ENCODE peak calls at places on chromosomes 2 and 18, in six cellular contexts. One of them, this sample, is unnamed.

GRCh38 chr2:171551836-171552235 is 29.6 kb downstream of the CYBRD1 start:
- DNase-seq in heart right ventricle: no peak
- DNase-seq in PC-9: no peak
- DNase-seq in ovary: no peak
- DNase-seq in AG04449: no peak
- DNase-seq in BJ: no peak
- DNase-seq in this sample: no peak

GRCh38 chr2:172285010-172285621 is 142.3 kb upstream of the ITGA6 start:
- DNase-seq in heart right ventricle: peak; percentile 16
- DNase-seq in PC-9: peak; percentile 48
- DNase-seq in ovary: no peak
- DNase-seq in AG04449: peak; percentile 59
- DNase-seq in BJ: peak; percentile 53
- DNase-seq in this sample: no peak

GRCh38 chr2:241953324-241953851 is 83.9 kb downstream of the RTP5 start:
- DNase-seq in heart right ventricle: no peak
- DNase-seq in PC-9: no peak
- DNase-seq in ovary: no peak
- DNase-seq in AG04449: no peak
- DNase-seq in BJ: no peak
- DNase-seq in this sample: no peak

GRCh38 chr2:101114815-101115214 is 36.4 kb downstream of the TBC1D8 start:
- DNase-seq in heart right ventricle: no peak
- DNase-seq in PC-9: no peak
- DNase-seq in ovary: no peak
- DNase-seq in AG04449: no peak
- DNase-seq in BJ: no peak
- DNase-seq in this sample: no peak

GRCh38 chr2:23533014-23533730 is 148.2 kb downstream of the KLHL29 start:
- DNase-seq in heart right ventricle: no peak
- DNase-seq in PC-9: no peak
- DNase-seq in ovary: peak; percentile 31
- DNase-seq in AG04449: no peak
- DNase-seq in BJ: no peak
- DNase-seq in this sample: no peak

GRCh38 chr2:15941970-15942710 is 1.8 kb downstream of the MYCN start:
- DNase-seq in heart right ventricle: peak; percentile 36
- DNase-seq in PC-9: no peak
- DNase-seq in ovary: peak; percentile 30
- DNase-seq in AG04449: no peak
- DNase-seq in BJ: no peak
- DNase-seq in this sample: no peak

GRCh38 chr18:45245036-45245638 is 370.1 kb upstream of the SLC14A2 start:
- DNase-seq in heart right ventricle: no peak
- DNase-seq in PC-9: no peak
- DNase-seq in ovary: no peak
- DNase-seq in AG04449: no peak
- DNase-seq in BJ: no peak
- DNase-seq in this sample: no peak

GRCh38 chr2:137910641-137911040 is 53.6 kb upstream of the HNMT start:
- DNase-seq in heart right ventricle: no peak
- DNase-seq in PC-9: no peak
- DNase-seq in ovary: no peak
- DNase-seq in AG04449: no peak
- DNase-seq in BJ: no peak
- DNase-seq in this sample: no peak

GRCh38 chr2:48584551-48584950 is 33.1 kb upstream of the GTF2A1L start:
- DNase-seq in heart right ventricle: no peak
- DNase-seq in PC-9: no peak
- DNase-seq in ovary: no peak
- DNase-seq in AG04449: no peak
- DNase-seq in BJ: no peak
- DNase-seq in this sample: no peak

GRCh38 chr2:26710174-26710573 is 17.7 kb downstream of the KCNK3 start:
- DNase-seq in heart right ventricle: no peak
- DNase-seq in PC-9: no peak
- DNase-seq in ovary: no peak
- DNase-seq in AG04449: no peak
- DNase-seq in BJ: no peak
- DNase-seq in this sample: no peak

GRCh38 chr2:45675130-45675812 is 23.8 kb downstream of the PRKCE start:
- DNase-seq in heart right ventricle: peak; percentile 32
- DNase-seq in PC-9: peak; percentile 72
- DNase-seq in ovary: no peak
- DNase-seq in AG04449: no peak
- DNase-seq in BJ: no peak
- DNase-seq in this sample: no peak

GRCh38 chr18:24011095-24011917 is 3.2 kb upstream of the TTC39C start:
- DNase-seq in heart right ventricle: no peak
- DNase-seq in PC-9: no peak
- DNase-seq in ovary: no peak
- DNase-seq in AG04449: no peak
- DNase-seq in BJ: no peak
- DNase-seq in this sample: no peak

GRCh38 chr2:55118643-55119065 is 68.4 kb upstream of the RTN4 start:
- DNase-seq in heart right ventricle: no peak
- DNase-seq in PC-9: no peak
- DNase-seq in ovary: no peak
- DNase-seq in AG04449: no peak
- DNase-seq in BJ: no peak
- DNase-seq in this sample: no peak

GRCh38 chr2:47984041-47984440 is 77.7 kb upstream of the FBXO11 start:
- DNase-seq in heart right ventricle: no peak
- DNase-seq in PC-9: no peak
- DNase-seq in ovary: no peak
- DNase-seq in AG04449: no peak
- DNase-seq in BJ: no peak
- DNase-seq in this sample: peak; percentile 40

GRCh38 chr18:30409120-30409519 is 633.4 kb downstream of the DSC3 start:
- DNase-seq in heart right ventricle: no peak
- DNase-seq in PC-9: no peak
- DNase-seq in ovary: no peak
- DNase-seq in AG04449: no peak
- DNase-seq in BJ: no peak
- DNase-seq in this sample: no peak

GRCh38 chr2:159706385-159706980 is 5.8 kb upstream of the MARCHF7 start:
- DNase-seq in heart right ventricle: no peak
- DNase-seq in PC-9: no peak
- DNase-seq in ovary: no peak
- DNase-seq in AG04449: no peak
- DNase-seq in BJ: no peak
- DNase-seq in this sample: no peak

GRCh38 chr18:6857305-6857704 is 127.8 kb downstream of the ARHGAP28 start:
- DNase-seq in heart right ventricle: no peak
- DNase-seq in PC-9: no peak
- DNase-seq in ovary: no peak
- DNase-seq in AG04449: no peak
- DNase-seq in BJ: no peak
- DNase-seq in this sample: no peak

GRCh38 chr2:10188211-10188610 is 65.7 kb downstream of the RRM2 start:
- DNase-seq in heart right ventricle: no peak
- DNase-seq in PC-9: no peak
- DNase-seq in ovary: no peak
- DNase-seq in AG04449: no peak
- DNase-seq in BJ: no peak
- DNase-seq in this sample: no peak

GRCh38 chr2:147467441-147467840 is 377.4 kb upstream of the ACVR2A start:
- DNase-seq in heart right ventricle: no peak
- DNase-seq in PC-9: no peak
- DNase-seq in ovary: no peak
- DNase-seq in AG04449: no peak
- DNase-seq in BJ: no peak
- DNase-seq in this sample: no peak

GRCh38 chr2:101150306-101151140 is 659 bp downstream of the TBC1D8 start:
- DNase-seq in heart right ventricle: peak; percentile 42
- DNase-seq in PC-9: peak; percentile 43
- DNase-seq in ovary: peak; percentile 29
- DNase-seq in AG04449: no peak
- DNase-seq in BJ: no peak
- DNase-seq in this sample: no peak

GRCh38 chr2:12719400-12720104 is 2.8 kb downstream of the TRIB2 start:
- DNase-seq in heart right ventricle: no peak
- DNase-seq in PC-9: no peak
- DNase-seq in ovary: no peak
- DNase-seq in AG04449: no peak
- DNase-seq in BJ: no peak
- DNase-seq in this sample: no peak

GRCh38 chr2:198098918-198099317 is 294.5 kb downstream of the PLCL1 start:
- DNase-seq in heart right ventricle: no peak
- DNase-seq in PC-9: no peak
- DNase-seq in ovary: no peak
- DNase-seq in AG04449: no peak
- DNase-seq in BJ: no peak
- DNase-seq in this sample: no peak

GRCh38 chr2:42977236-42978174 is 185.1 kb upstream of the HAAO start:
- DNase-seq in heart right ventricle: no peak
- DNase-seq in PC-9: no peak
- DNase-seq in ovary: no peak
- DNase-seq in AG04449: no peak
- DNase-seq in BJ: no peak
- DNase-seq in this sample: no peak

GRCh38 chr2:10360460-10361219 is 57.9 kb downstream of the HPCAL1 start:
- DNase-seq in heart right ventricle: no peak
- DNase-seq in PC-9: peak; percentile 31
- DNase-seq in ovary: no peak
- DNase-seq in AG04449: no peak
- DNase-seq in BJ: no peak
- DNase-seq in this sample: no peak

GRCh38 chr2:17056236-17056635 is 390.6 kb upstream of the CYRIA start:
- DNase-seq in heart right ventricle: no peak
- DNase-seq in PC-9: no peak
- DNase-seq in ovary: no peak
- DNase-seq in AG04449: no peak
- DNase-seq in BJ: no peak
- DNase-seq in this sample: no peak

GRCh38 chr2:237361194-237361986 is 52.6 kb downstream of the COL6A3 start:
- DNase-seq in heart right ventricle: no peak
- DNase-seq in PC-9: no peak
- DNase-seq in ovary: peak; percentile 50
- DNase-seq in AG04449: no peak
- DNase-seq in BJ: no peak
- DNase-seq in this sample: no peak

GRCh38 chr2:201639205-201639604 is 4.1 kb downstream of the TMEM237 start:
- DNase-seq in heart right ventricle: no peak
- DNase-seq in PC-9: no peak
- DNase-seq in ovary: no peak
- DNase-seq in AG04449: no peak
- DNase-seq in BJ: no peak
- DNase-seq in this sample: no peak

GRCh38 chr2:67952066-67952465 is 110.7 kb downstream of the C1D start:
- DNase-seq in heart right ventricle: no peak
- DNase-seq in PC-9: no peak
- DNase-seq in ovary: no peak
- DNase-seq in AG04449: no peak
- DNase-seq in BJ: no peak
- DNase-seq in this sample: no peak

DNA sequence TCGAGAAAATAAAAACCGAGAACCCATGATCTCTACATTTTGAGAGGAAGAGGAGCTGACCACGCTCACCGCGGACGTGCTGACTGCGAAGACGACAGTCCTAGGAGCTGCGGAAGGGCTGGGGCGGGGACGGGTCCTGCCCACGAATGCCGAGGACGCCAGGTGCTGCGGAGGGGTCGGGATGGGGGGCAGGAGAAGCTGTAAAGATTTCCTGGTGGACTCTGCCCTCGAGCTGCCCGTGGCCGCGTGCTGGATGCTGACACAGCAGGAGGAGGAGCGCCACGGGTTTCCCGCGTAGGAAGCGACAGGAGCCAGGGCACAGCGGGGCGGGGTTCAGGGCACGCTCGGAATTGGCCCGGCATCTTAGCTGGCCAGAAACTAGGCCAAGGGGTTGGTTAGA is 22.2 kb downstream of the ZSCAN30 start:
- DNase-seq in heart right ventricle: peak; percentile 35
- DNase-seq in PC-9: no peak
- DNase-seq in ovary: peak; percentile 23
- DNase-seq in AG04449: no peak
- DNase-seq in BJ: no peak
- DNase-seq in this sample: no peak
- H3K4me3 ChIP-seq in heart right ventricle: peak overlapping the region; percentile 38
- H3K4me3 ChIP-seq in PC-9: no peak overlapping the region
- H3K4me3 ChIP-seq in ovary: peak overlapping the region; percentile 63
- H3K4me3 ChIP-seq in AG04449: peak overlapping the region; percentile 44
- H3K4me3 ChIP-seq in BJ: peak overlapping the region; percentile 4
- H3K4me3 ChIP-seq in this sample: no peak overlapping the region

GRCh38 chr2:153770359-153770991 is 101.2 kb upstream of the GALNT13 start:
- DNase-seq in heart right ventricle: no peak
- DNase-seq in PC-9: no peak
- DNase-seq in ovary: no peak
- DNase-seq in AG04449: no peak
- DNase-seq in BJ: no peak
- DNase-seq in this sample: no peak
- TF ChIP-seq CTCF in heart right ventricle: no peak
- TF ChIP-seq CTCF in PC-9: peak; percentile 39
- TF ChIP-seq CTCF in ovary: no peak
- TF ChIP-seq CTCF in AG04449: no peak
- TF ChIP-seq CTCF in BJ: no peak
- TF ChIP-seq CTCF in this sample: peak; percentile 12

DNA sequence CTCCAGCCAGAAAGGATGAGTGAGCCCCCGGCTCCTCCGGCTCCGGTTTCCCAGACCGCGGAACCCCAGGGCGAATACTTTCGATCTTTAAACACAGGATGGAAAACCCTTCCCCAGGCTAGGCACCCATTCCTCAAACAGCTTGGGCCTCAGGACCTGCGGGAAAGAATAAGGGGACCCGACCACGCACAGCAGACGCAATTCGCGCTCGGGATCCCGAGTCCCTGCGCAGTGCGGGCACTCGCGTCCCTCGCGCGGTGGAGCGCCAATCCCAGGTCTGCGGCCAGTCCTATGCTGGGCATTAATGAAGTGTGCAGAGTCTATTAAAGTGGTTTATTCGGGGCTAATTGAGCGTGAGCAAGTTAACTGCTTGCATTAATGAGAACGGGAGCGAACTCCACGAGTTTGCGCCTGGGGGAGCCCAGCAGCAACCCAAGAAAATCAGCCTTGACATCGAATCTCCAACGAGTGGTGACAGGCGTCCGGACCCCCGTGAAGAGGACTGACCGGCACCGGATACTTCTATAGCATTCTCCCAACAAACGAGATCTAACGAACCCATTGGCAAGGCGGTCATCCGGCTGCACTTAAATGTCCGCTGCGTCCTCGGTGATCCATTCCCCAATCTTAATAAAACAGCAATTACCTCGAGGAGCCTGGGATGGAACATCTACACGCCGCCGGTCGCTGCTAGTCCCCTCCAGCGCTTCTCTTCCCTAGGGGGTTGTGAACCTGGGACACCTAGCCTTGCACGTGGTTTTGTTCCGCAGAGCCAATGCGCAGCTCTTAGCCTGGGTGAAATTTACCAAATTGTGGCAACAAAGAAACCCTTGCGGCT is 1.7 kb downstream of the OSR1 start:
- DNase-seq in heart right ventricle: no peak
- DNase-seq in PC-9: no peak
- DNase-seq in ovary: no peak
- DNase-seq in AG04449: no peak
- DNase-seq in BJ: no peak
- DNase-seq in this sample: no peak
- H3K4me3 ChIP-seq in heart right ventricle: peak overlapping the region; percentile 58
- H3K4me3 ChIP-seq in PC-9: peak overlapping the region; percentile 70
- H3K4me3 ChIP-seq in ovary: peak overlapping the region; percentile 65
- H3K4me3 ChIP-seq in AG04449: peak overlapping the region; percentile 77
- H3K4me3 ChIP-seq in BJ: peak overlapping the region; percentile 68
- H3K4me3 ChIP-seq in this sample: peak overlapping the region; percentile 75

GRCh38 chr2:62423235-62423634 is 82.8 kb downstream of the TMEM17 start:
- DNase-seq in heart right ventricle: no peak
- DNase-seq in PC-9: no peak
- DNase-seq in ovary: no peak
- DNase-seq in AG04449: no peak
- DNase-seq in BJ: no peak
- DNase-seq in this sample: no peak
- TF ChIP-seq CTCF in heart right ventricle: no peak
- TF ChIP-seq CTCF in PC-9: peak; percentile 38
- TF ChIP-seq CTCF in ovary: no peak
- TF ChIP-seq CTCF in AG04449: peak; percentile 34
- TF ChIP-seq CTCF in BJ: peak; percentile 47
- TF ChIP-seq CTCF in this sample: peak; percentile 20

This sample was measured in epithelial cell of proximal tubule.